ENCODE peak calls at places on chromosomes 5 and 9, in four cellular contexts. O is Right ventricle myocardium inferior; G is GOT3; Z is effector CD8-positive, alpha-beta T cell. V is an unnamed sample.

GRCh38 chr5:10301266-10301665 is 6.4 kb downstream of the CMBL start:
- DNase-seq in O (no peak), Z (no peak), G (no peak), V (peak; percentile 71)

GRCh38 chr9:38024036-38024681 is 44.9 kb downstream of the SHB start:
- DNase-seq in G (no peak), O (no peak), Z (no peak), V (no peak)

GRCh38 chr5:164277720-164278119 is 772.3 kb downstream of the MAT2B start:
- DNase-seq in Z (no peak), O (no peak), G (no peak), V (no peak)

GRCh38 chr5:113340537-113340936 is 94.3 kb downstream of the TSSK1B start:
- DNase-seq in G (no peak), Z (no peak), O (no peak), V (no peak)

GRCh38 chr9:22401671-22402070 is 45.0 kb upstream of the DMRTA1 start:
- DNase-seq in Z (no peak), G (no peak), O (no peak), V (no peak)

GRCh38 chr9:76185432-76185831 is 208.8 kb downstream of the RFK start:
- DNase-seq in Z (no peak), O (no peak), G (no peak), V (no peak)

GRCh38 chr9:127395491-127396252 is 1.3 kb upstream of the SLC2A8 start:
- DNase-seq in G (no peak), Z (no peak), O (no peak), V (no peak)

GRCh38 chr9:128254855-128255759 is 20.7 kb downstream of the GOLGA2 start:
- DNase-seq in Z (peak; percentile 52), G (no peak), O (peak; percentile 83), V (peak; percentile 64)

GRCh38 chr5:94045839-94046782 is 304.7 kb upstream of the POU5F2 start:
- DNase-seq in O (no peak), G (no peak), Z (no peak), V (no peak)

GRCh38 chr9:17859987-17860386 is 281.1 kb downstream of the SH3GL2 start:
- DNase-seq in Z (no peak), O (no peak), G (no peak), V (no peak)

GRCh38 chr9:133607976-133608375 is 1.2 kb downstream of the FAM163B start:
- DNase-seq in O (peak; percentile 0), Z (no peak), G (no peak), V (no peak)

GRCh38 chr5:14852779-14853178 is 18.8 kb downstream of the ANKH start:
- DNase-seq in G (no peak), O (no peak), Z (no peak), V (no peak)

GRCh38 chr5:157965989-157966388 is 107.0 kb upstream of the CLINT1 start:
- DNase-seq in O (no peak), Z (no peak), G (no peak), V (no peak)

GRCh38 chr5:151320481-151320880 is 16.9 kb upstream of the SLC36A3 start:
- DNase-seq in G (no peak), Z (no peak), O (no peak), V (no peak)

GRCh38 chr5:140202078-140202477 is 27.1 kb downstream of the CYSTM1 start:
- DNase-seq in G (no peak), O (no peak), Z (no peak), V (no peak)

GRCh38 chr9:27436234-27436633 is 87.9 kb upstream of the IFNK start:
- DNase-seq in O (no peak), Z (no peak), G (no peak), V (no peak)

GRCh38 chr9:37727002-37727401 is 26.6 kb upstream of the TRMT10B start:
- DNase-seq in O (no peak), Z (no peak), G (no peak), V (no peak)

GRCh38 chr5:150497989-150498317 is 10.0 kb upstream of the NDST1 start:
- DNase-seq in O (no peak), G (no peak), Z (no peak), V (no peak)

GRCh38 chr5:120771181-120771580 is 307.1 kb downstream of the PRR16 start:
- DNase-seq in O (no peak), Z (no peak), G (no peak), V (no peak)

GRCh38 chr9:16335788-16336580 is 534.5 kb downstream of the BNC2 start:
- DNase-seq in Z (no peak), G (peak; percentile 19), O (peak; percentile 82), V (peak; percentile 44)

V was measured in colonic mucosa.